ENCODE peak calls at places on chromosome 11, in nine cellular contexts. M is stomach, G is transverse colon, N is Peyer's patch, W is AG04450, H is mammary epithelial cell, Z is spleen, R is HL-60, C is ovary. Y is an unnamed sample.

GRCh38 chr11:2394818-2395105 is 5.8 kb upstream of the TSSC4 start:
- DNase-seq in W (no peak), H (no peak), M (no peak), N (no peak), Z (no peak), R (no peak), G (no peak), C (no peak), Y (no peak)

GRCh38 chr11:44817207-44817944 is 90.6 kb downstream of the TSPAN18 start:
- DNase-seq in W (no peak), G (no peak), R (no peak), N (no peak), H (no peak), M (no peak), Z (peak), C (no peak), Y (no peak)

GRCh38 chr11:66317322-66317765 is 500 bp upstream of the CD248 start:
- DNase-seq in G (no peak), N (no peak), R (no peak), H (no peak), W (no peak), C (peak), Z (peak), M (no peak), Y (peak)

GRCh38 chr11:122439911-122440782 is 215.4 kb upstream of the UBASH3B start:
- DNase-seq in H (no peak), W (no peak), N (no peak), M (no peak), G (no peak), C (peak), Z (no peak), R (peak), Y (peak)

GRCh38 chr11:111729441-111729840 is 36.7 kb downstream of the PPP2R1B start:
- DNase-seq in H (no peak), N (no peak), G (no peak), M (no peak), C (no peak), W (no peak), R (no peak), Z (no peak), Y (no peak)

GRCh38 chr11:125170406-125171031 is 6.0 kb downstream of the PKNOX2 start:
- DNase-seq in W (peak), G (no peak), Z (no peak), M (no peak), C (peak), H (no peak), N (no peak), R (no peak), Y (peak)

GRCh38 chr11:117421041-117421440 is 93.4 kb downstream of the CEP164 start:
- DNase-seq in M (peak), R (no peak), N (no peak), W (no peak), C (no peak), H (no peak), Z (peak), G (no peak), Y (no peak)

GRCh38 chr11:788953-789940 is 643 bp downstream of the CEND1 start:
- DNase-seq in R (no peak), N (no peak), M (no peak), H (no peak), Z (no peak), G (no peak), W (no peak), C (no peak), Y (no peak)

GRCh38 chr11:35180311-35181233 is 41.6 kb downstream of the CD44 start:
- DNase-seq in M (no peak), W (no peak), R (no peak), G (no peak), C (no peak), Z (no peak), H (no peak), N (no peak), Y (no peak)

GRCh38 chr11:115720537-115721308 is 216.5 kb upstream of the CADM1 start:
- DNase-seq in R (no peak), H (no peak), G (no peak), Z (no peak), W (no peak), C (no peak), N (no peak), M (no peak), Y (peak)

GRCh38 chr11:74849525-74850391 is 99.1 kb downstream of the XRRA1 start:
- DNase-seq in G (no peak), W (peak), N (no peak), H (peak), M (no peak), C (no peak), R (no peak), Z (no peak), Y (peak)

GRCh38 chr11:1225386-1226225 is 2.7 kb downstream of the MUC5B start:
- DNase-seq in W (no peak), G (peak), N (peak), M (no peak), R (no peak), C (peak), H (no peak), Z (peak), Y (peak)

GRCh38 chr11:128500488-128500887 is 86.9 kb downstream of the ETS1 start:
- DNase-seq in G (no peak), N (no peak), Z (no peak), H (no peak), M (no peak), W (no peak), C (no peak), R (no peak), Y (no peak)

GRCh38 chr11:36300651-36301050 is 4.6 kb downstream of the PRR5L start:
- DNase-seq in C (peak), N (peak), Z (peak), M (peak), R (no peak), W (no peak), G (peak), H (no peak), Y (no peak)

GRCh38 chr11:35335226-35335625 is 84.1 kb downstream of the SLC1A2 start:
- DNase-seq in G (no peak), C (no peak), M (no peak), H (no peak), N (no peak), W (no peak), Z (no peak), R (no peak), Y (no peak)

GRCh38 chr11:14443642-14444041 is 56.0 kb downstream of the COPB1 start:
- DNase-seq in C (no peak), G (peak), Z (no peak), N (peak), W (no peak), R (no peak), H (peak), M (peak), Y (no peak)

GRCh38 chr11:1271927-1272326 is 37.5 kb downstream of the TOLLIP start:
- DNase-seq in R (no peak), Z (peak), H (no peak), W (no peak), N (no peak), C (no peak), M (no peak), G (no peak), Y (no peak)

GRCh38 chr11:76955459-76956114 is 78.6 kb upstream of the B3GNT6 start:
- DNase-seq in R (no peak), G (no peak), M (no peak), Z (no peak), C (no peak), N (no peak), H (peak), W (no peak), Y (no peak)

GRCh38 chr11:13107544-13108044 is 98.5 kb downstream of the RASSF10 start:
- DNase-seq in W (no peak), N (no peak), M (no peak), Z (no peak), H (no peak), C (no peak), G (no peak), R (no peak), Y (no peak)

GRCh38 chr11:124717786-124718634 is 21.7 kb upstream of the NRGN start:
- DNase-seq in W (no peak), Z (peak), M (no peak), N (no peak), R (no peak), C (no peak), H (peak), G (no peak), Y (peak)

GRCh38 chr11:19437760-19438159 is 197.0 kb upstream of the E2F8 start:
- DNase-seq in C (no peak), N (no peak), M (no peak), Z (no peak), H (peak), R (no peak), W (peak), G (no peak), Y (no peak)

GRCh38 chr11:95092549-95093324 is 3.1 kb downstream of the ENDOD1 start:
- DNase-seq in M (no peak), C (no peak), R (no peak), N (peak), Z (no peak), H (peak), W (no peak), G (peak), Y (peak)

GRCh38 chr11:80443177-80443576 is 1002.3 kb upstream of the TENM4 start:
- DNase-seq in Z (no peak), W (no peak), C (no peak), M (no peak), N (no peak), H (peak), G (no peak), R (no peak), Y (no peak)

GRCh38 chr11:55503449-55503848 is 50.8 kb upstream of the OR4C15 start:
- DNase-seq in H (no peak), W (no peak), R (no peak), C (no peak), N (no peak), Z (no peak), G (no peak), M (no peak), Y (no peak)

GRCh38 chr11:118625036-118625690 is 17.7 kb downstream of the PHLDB1 start:
- DNase-seq in M (peak), N (peak), W (no peak), G (no peak), Z (no peak), C (peak), H (peak), R (no peak), Y (no peak)

GRCh38 chr11:44229664-44230063 is 80.3 kb downstream of the ALX4 start:
- DNase-seq in C (no peak), R (no peak), N (no peak), W (no peak), Z (no peak), H (no peak), M (no peak), G (no peak), Y (no peak)

GRCh38 chr11:124669193-124669592 is 4.3 kb downstream of the SIAE start:
- DNase-seq in W (no peak), H (no peak), N (no peak), Z (no peak), R (no peak), G (peak), M (peak), C (peak), Y (peak)

GRCh38 chr11:73402834-73403185 is 26.6 kb downstream of the RELT start:
- DNase-seq in C (no peak), Z (no peak), W (no peak), G (no peak), H (no peak), R (no peak), N (no peak), M (no peak), Y (peak)
- TF ChIP-seq CTCF in C (no peak), Z (no peak), W (peak), G (no peak), H (no peak), R (peak), N (peak), M (no peak), Y (peak)

GRCh38 chr11:126635511-126635910 is 280.0 kb downstream of the ST3GAL4 start:
- DNase-seq in G (no peak), H (no peak), R (no peak), Z (no peak), M (no peak), C (no peak), W (no peak), N (no peak), Y (no peak)
- H3K27ac ChIP-seq in G (no peak), H (no peak), R (no peak), Z (no peak), M (no peak), C (no peak), W (no peak), N (no peak), Y (no peak)

DNA sequence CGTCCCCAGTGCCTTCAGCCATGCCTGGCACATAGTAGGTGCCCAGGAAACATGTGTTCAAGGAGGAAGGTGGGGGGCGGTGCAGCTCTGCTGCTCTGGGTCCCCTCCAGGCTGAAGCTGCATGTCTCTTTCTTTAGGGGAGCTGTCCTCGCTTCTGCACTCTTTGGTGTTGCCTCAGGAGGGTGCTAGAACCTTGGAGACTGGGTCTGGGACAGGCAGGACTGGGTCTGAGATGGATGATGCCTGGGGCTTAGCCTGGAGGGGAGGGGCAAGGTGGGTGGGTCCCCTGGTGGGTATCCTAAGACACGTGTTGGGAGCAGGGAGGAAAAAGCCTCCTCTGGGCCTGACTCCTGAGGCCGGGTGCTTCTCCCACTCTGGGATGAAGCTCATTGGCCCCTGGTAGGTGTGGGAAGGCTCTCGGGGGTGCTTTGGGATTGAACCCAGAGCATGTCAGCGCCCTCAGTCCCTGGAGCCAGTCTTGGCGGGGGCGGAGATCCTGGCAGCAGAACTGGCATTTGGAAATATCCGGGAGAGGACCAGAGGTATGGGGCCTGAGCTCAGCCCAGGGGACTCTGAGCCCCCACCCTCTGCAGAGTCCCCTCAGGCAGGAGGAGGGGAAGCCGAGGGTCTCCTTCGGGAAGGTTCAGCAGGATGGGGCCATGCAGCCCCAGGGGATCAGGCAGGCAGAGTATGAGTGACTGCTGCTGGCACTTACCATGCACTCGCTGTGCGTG is 6.7 kb upstream of the GSTP1 start:
- DNase-seq in H (no peak), W (no peak), C (no peak), G (no peak), Z (no peak), N (no peak), R (no peak), M (no peak), Y (peak)
- TF ChIP-seq CTCF in H (no peak), W (no peak), C (no peak), G (no peak), Z (no peak), N (peak), R (no peak), M (no peak), Y (peak)

DNA sequence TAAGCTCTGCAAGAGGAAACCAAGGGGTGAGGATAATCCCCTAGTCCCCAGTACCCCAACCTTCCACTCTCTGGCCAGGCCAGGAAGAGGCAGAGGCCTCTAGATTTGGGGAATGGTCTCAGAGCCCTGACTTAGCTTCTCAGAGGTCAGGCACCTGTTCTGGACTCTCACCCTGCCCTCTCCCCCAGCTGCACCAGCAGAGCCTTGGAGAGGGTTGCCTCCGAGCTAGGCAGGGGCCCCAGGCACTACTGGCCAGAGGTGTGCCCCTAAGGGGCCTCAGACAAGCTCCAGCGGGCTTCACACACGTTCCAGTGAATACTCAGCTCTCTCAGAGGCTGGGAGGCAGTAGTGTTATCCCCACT is 8.0 kb downstream of the FREY1 start:
- DNase-seq in H (no peak), R (no peak), G (no peak), C (no peak), W (no peak), Z (no peak), N (no peak), M (no peak), Y (no peak)
- H3K27ac ChIP-seq in H (no peak), R (no peak), G (peak), C (no peak), W (no peak), Z (no peak), N (no peak), M (peak), Y (peak)

Y was measured in endodermal cell.